ENCODE peak calls at places on chromosomes 12 and 14, in six cellular contexts. J, C, G, V, P and M are unnamed samples.
A peak's percentile ranks its signal among the peaks of the same experiment; 100 is the strongest.

GRCh38 chr12:56487448-56488040 is 417 bp downstream of the GLS2 start:
- DNase-seq in J (no peak), C (peak; percentile 6), G (peak; percentile 68), V (peak; percentile 83), P (peak; percentile 81), M (peak; percentile 48)

GRCh38 chr12:95820096-95820703 is 29.6 kb upstream of the NTN4 start:
- DNase-seq in J (no peak), C (peak; percentile 46), G (no peak), V (no peak), P (no peak), M (peak; percentile 24)

GRCh38 chr12:100982511-100983183 is 188.1 kb downstream of the ANO4 start:
- DNase-seq in J (no peak), C (no peak), G (no peak), V (no peak), P (no peak), M (no peak)

GRCh38 chr12:2689879-2690278 is 104.9 kb upstream of the FKBP4 start:
- DNase-seq in J (no peak), C (no peak), G (no peak), V (peak; percentile 39), P (no peak), M (no peak)

GRCh38 chr14:66066991-66067788 is 419.0 kb upstream of the CCDC196 start:
- DNase-seq in J (no peak), C (peak; percentile 20), G (no peak), V (no peak), P (no peak), M (no peak)

GRCh38 chr12:71469235-71469873 is 29.8 kb downstream of the LGR5 start:
- DNase-seq in J (no peak), C (peak; percentile 92), G (no peak), V (no peak), P (no peak), M (no peak)

GRCh38 chr14:93984070-93984469 is 7.7 kb upstream of the ASB2 start:
- DNase-seq in J (no peak), C (peak; percentile 69), G (peak; percentile 26), V (no peak), P (no peak), M (no peak)

GRCh38 chr12:109793411-109793810 is 39.8 kb downstream of the TRPV4 start:
- DNase-seq in J (no peak), C (no peak), G (peak; percentile 11), V (no peak), P (no peak), M (no peak)

GRCh38 chr14:23115492-23115850 is 3.6 kb downstream of the CEBPE start:
- DNase-seq in J (no peak), C (no peak), G (no peak), V (no peak), P (no peak), M (no peak)

GRCh38 chr12:14769837-14770494 is 33.3 kb downstream of the WBP11 start:
- DNase-seq in J (no peak), C (peak; percentile 74), G (peak; percentile 91), V (peak; percentile 91), P (peak; percentile 94), M (peak; percentile 86)

GRCh38 chr12:24728366-24728765 is 220.5 kb downstream of the BCAT1 start:
- DNase-seq in J (peak; percentile 29), C (peak; percentile 35), G (no peak), V (no peak), P (no peak), M (no peak)

GRCh38 chr12:65278576-65279386 is at the start of gene MSRB3:
- DNase-seq in J (peak; percentile 28), C (peak; percentile 81), G (peak; percentile 75), V (peak; percentile 85), P (peak; percentile 80), M (peak; percentile 74)

GRCh38 chr12:108454539-108455139 is 60.4 kb upstream of the FICD start:
- DNase-seq in J (no peak), C (no peak), G (no peak), V (no peak), P (no peak), M (no peak)

GRCh38 chr12:53845932-53846331 is 92.7 kb upstream of the HOXC13 start:
- DNase-seq in J (no peak), C (no peak), G (no peak), V (no peak), P (no peak), M (no peak)

GRCh38 chr14:95236221-95236620 is 78.9 kb upstream of the DICER1 start:
- DNase-seq in J (no peak), C (no peak), G (no peak), V (no peak), P (no peak), M (no peak)

DNA sequence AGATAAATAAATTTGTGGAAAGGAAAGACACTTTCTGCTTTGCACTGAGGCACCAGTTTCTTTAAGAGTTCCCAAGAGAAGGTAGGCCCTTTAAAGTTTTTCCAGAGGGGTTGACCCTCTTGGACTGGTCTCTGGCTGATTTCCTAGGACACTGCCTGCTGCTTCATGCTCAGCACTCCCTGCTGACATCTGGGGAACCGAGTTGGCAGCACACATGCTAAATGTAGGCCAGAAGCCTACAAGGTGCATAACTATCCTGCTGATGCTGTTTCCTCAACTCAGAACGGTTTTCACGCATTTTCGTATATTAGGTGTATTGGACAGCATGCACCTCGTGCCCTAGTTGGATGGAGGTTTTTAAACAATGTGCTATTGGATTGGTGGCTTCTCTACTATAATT is 887.2 kb upstream of the SEL1L start:
- DNase-seq in J (no peak), C (no peak), G (no peak), V (no peak), P (no peak), M (no peak)
- TF ChIP-seq CTCF in J (no peak), C (no peak), G (no peak), V (no peak), P (no peak), M (no peak)

DNA sequence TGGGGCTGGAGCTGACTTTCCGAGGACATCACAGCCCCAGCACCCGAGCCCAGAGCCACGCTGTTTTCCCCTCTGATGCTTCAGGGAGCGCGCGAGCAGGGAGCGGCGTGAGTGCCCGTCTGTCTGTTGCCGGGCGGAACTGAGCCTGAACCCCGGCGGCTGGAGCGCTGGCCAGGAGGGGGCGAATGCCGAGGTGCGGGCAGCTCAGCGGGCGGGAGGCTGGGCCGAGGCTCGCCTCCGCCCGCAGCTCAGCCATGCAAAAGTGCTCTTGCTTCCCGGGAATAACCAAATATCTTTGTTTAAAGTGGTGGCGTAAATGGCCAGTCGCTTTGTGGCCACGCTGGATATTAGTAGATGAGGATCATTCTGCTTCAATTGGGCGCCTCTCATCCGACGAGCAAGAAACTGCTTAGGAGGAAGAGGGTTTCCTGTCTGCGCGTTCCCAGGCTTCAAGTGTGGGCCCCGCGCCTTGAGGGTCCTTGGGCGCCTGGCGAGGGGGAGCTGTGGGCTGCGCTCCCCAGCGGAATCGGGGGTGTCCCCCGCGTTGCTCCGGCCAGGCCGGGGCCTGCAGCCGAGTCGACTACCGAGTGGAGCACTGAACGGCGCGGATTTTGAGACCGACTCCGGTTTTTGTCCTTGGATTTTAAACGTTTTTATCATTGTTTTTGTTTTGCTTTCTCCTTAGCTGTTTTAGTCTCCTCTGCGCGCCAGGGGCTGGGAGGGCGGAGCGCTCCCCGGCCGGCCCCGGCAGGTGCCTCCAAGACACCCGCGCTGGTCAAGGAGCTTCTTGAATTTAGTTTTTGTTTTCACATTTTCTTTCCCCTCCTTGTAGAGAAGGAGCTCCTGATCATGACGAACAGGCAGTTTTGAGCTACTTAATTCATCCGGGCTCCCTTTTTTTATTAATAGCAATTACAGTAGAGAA is 831 bp upstream of the NKX2-1 start:
- DNase-seq in J (no peak), C (no peak), G (peak; percentile 79), V (peak; percentile 80), P (peak; percentile 84), M (peak; percentile 80)
- TF ChIP-seq CTCF in J (peak; percentile 29), C (peak; percentile 14), G (no peak), V (peak; percentile 46), P (peak; percentile 25), M (peak; percentile 25)

DNA sequence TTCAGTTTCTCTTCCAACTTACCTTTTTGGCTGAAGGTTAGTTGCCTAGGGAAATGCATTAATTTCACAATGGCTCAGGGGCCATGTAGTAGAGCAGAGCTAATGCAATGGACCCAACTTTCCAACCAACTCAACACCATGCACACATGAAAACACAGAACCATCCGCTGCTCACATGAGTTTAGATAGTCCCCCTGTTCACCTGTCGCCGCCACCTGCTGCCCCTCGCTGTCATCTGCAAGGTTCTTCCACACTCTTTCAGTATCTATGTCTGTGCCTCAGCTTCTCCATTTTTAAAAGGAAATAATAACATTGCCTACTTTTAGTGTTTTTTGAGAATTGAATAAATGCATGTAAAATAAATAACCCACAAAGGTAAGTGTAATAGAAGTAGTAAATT is 585.6 kb downstream of the ETNK1 start:
- DNase-seq in J (no peak), C (no peak), G (no peak), V (no peak), P (no peak), M (no peak)
- TF ChIP-seq CTCF in J (no peak), C (no peak), G (no peak), V (peak; percentile 23), P (no peak), M (no peak)

GRCh38 chr12:126700115-126700514 is 1566.9 kb upstream of the TMEM132C start:
- DNase-seq in J (no peak), C (no peak), G (no peak), V (no peak), P (no peak), M (no peak)

GRCh38 chr12:126708492-126708896 is 1558.5 kb upstream of the TMEM132C start:
- DNase-seq in J (peak; percentile 66), C (peak; percentile 76), G (no peak), V (no peak), P (no peak), M (no peak)

GRCh38 chr12:126706300-126706699 is 1560.7 kb upstream of the TMEM132C start:
- DNase-seq in J (no peak), C (no peak), G (no peak), V (no peak), P (no peak), M (no peak)

GRCh38 chr12:126704609-126705008 is 1562.4 kb upstream of the TMEM132C start:
- DNase-seq in J (no peak), C (no peak), G (no peak), V (peak; percentile 48), P (no peak), M (no peak)
- TF ChIP-seq CTCF in J (no peak), C (no peak), G (no peak), V (peak; percentile 48), P (no peak), M (peak; percentile 41)